ENCODE peak calls at places on chromosomes 5 and 9, in six cellular contexts. O, I, G, A, U and P are unnamed samples.

GRCh38 chr5:115258001-115258400 is 4.7 kb downstream of the PGGT1B start:
- DNase-seq in U (no peak), A (no peak), G (no peak), O (no peak), I (no peak), P (no peak)

GRCh38 chr9:131697097-131697496 is 42.8 kb downstream of the RAPGEF1 start:
- DNase-seq in A (peak), I (no peak), G (no peak), O (no peak), U (no peak), P (peak)

GRCh38 chr9:33453999-33454660 is 6.7 kb upstream of the AQP3 start:
- DNase-seq in U (no peak), I (no peak), O (no peak), A (no peak), G (no peak), P (no peak)

GRCh38 chr5:122091942-122092600 is 14.0 kb upstream of the LOX start:
- DNase-seq in O (no peak), G (no peak), U (peak), I (no peak), A (peak), P (peak)

GRCh38 chr5:168826292-168826725 is 247.1 kb upstream of the PANK3 start:
- DNase-seq in U (no peak), I (no peak), A (no peak), G (no peak), O (no peak), P (no peak)

GRCh38 chr5:178532666-178533065 is 57.5 kb downstream of the COL23A1 start:
- DNase-seq in O (no peak), G (no peak), U (no peak), A (no peak), I (no peak), P (no peak)

GRCh38 chr5:177372910-177373309 is 11.3 kb upstream of the SLC34A1 start:
- DNase-seq in I (no peak), A (no peak), G (no peak), U (no peak), O (no peak), P (no peak)

GRCh38 chr9:134492721-134493470 is 148.7 kb upstream of the COL5A1 start:
- DNase-seq in G (no peak), I (no peak), O (no peak), A (no peak), U (no peak), P (no peak)

GRCh38 chr9:7117676-7118561 is 360.1 kb downstream of the KDM4C start:
- DNase-seq in I (no peak), A (peak), G (no peak), O (no peak), U (no peak), P (no peak)

GRCh38 chr5:9529041-9529480 is 16.8 kb downstream of the SEMA5A start:
- DNase-seq in A (no peak), I (no peak), U (no peak), O (no peak), G (no peak), P (no peak)

GRCh38 chr5:147223951-147224791 is 10.7 kb upstream of the STK32A start:
- DNase-seq in O (no peak), G (no peak), U (peak), A (peak), I (no peak), P (peak)